ENCODE peak calls at places on chromosomes 6 and 20, in four cellular contexts. One of them, this sample, is unnamed.

GRCh38 chr20:10735195-10735949 is 61.6 kb upstream of the JAG1 start:
- DNase-seq in upper lobe of right lung: no peak
- DNase-seq in A549: no peak
- DNase-seq in progenitor cell of endocrine pancreas: no peak
- DNase-seq in this sample: no peak

GRCh38 chr20:61419010-61419409 is 166.9 kb downstream of the CDH4 start:
- DNase-seq in upper lobe of right lung: no peak
- DNase-seq in A549: no peak
- DNase-seq in progenitor cell of endocrine pancreas: no peak
- DNase-seq in this sample: no peak

GRCh38 chr6:134508862-134509498 is 191.1 kb upstream of the SGK1 start:
- DNase-seq in upper lobe of right lung: no peak
- DNase-seq in A549: no peak
- DNase-seq in progenitor cell of endocrine pancreas: no peak
- DNase-seq in this sample: no peak

GRCh38 chr6:80771941-80772340 is 665.5 kb downstream of the BCKDHB start:
- DNase-seq in upper lobe of right lung: no peak
- DNase-seq in A549: no peak
- DNase-seq in progenitor cell of endocrine pancreas: peak; percentile 31
- DNase-seq in this sample: no peak

GRCh38 chr6:42901538-42901957 is 14.3 kb upstream of the PTCRA start:
- DNase-seq in upper lobe of right lung: peak; percentile 80
- DNase-seq in A549: peak; percentile 41
- DNase-seq in progenitor cell of endocrine pancreas: peak; percentile 66
- DNase-seq in this sample: no peak

GRCh38 chr20:58840816-58841538 is 9.7 kb downstream of the GNAS-AS1 start:
- DNase-seq in upper lobe of right lung: no peak
- DNase-seq in A549: no peak
- DNase-seq in progenitor cell of endocrine pancreas: no peak
- DNase-seq in this sample: no peak

GRCh38 chr20:3788685-3789155 is 2.2 kb upstream of the CENPB start:
- DNase-seq in upper lobe of right lung: no peak
- DNase-seq in A549: no peak
- DNase-seq in progenitor cell of endocrine pancreas: no peak
- DNase-seq in this sample: no peak

GRCh38 chr6:118812972-118813371 is 81.0 kb upstream of the ASF1A start:
- DNase-seq in upper lobe of right lung: no peak
- DNase-seq in A549: no peak
- DNase-seq in progenitor cell of endocrine pancreas: no peak
- DNase-seq in this sample: no peak

GRCh38 chr6:47621838-47622449 is 76.4 kb upstream of the ADGRF4 start:
- DNase-seq in upper lobe of right lung: no peak
- DNase-seq in A549: no peak
- DNase-seq in progenitor cell of endocrine pancreas: no peak
- DNase-seq in this sample: no peak

GRCh38 chr6:146315321-146316254 is 228.0 kb upstream of the RAB32 start:
- DNase-seq in upper lobe of right lung: no peak
- DNase-seq in A549: no peak
- DNase-seq in progenitor cell of endocrine pancreas: no peak
- DNase-seq in this sample: no peak

GRCh38 chr20:31605902-31606677 is 1.0 kb downstream of the ID1 start:
- DNase-seq in upper lobe of right lung: peak; percentile 70
- DNase-seq in A549: no peak
- DNase-seq in progenitor cell of endocrine pancreas: peak; percentile 46
- DNase-seq in this sample: no peak

GRCh38 chr6:36897629-36898028 is 11.9 kb downstream of the C6orf89 start:
- DNase-seq in upper lobe of right lung: no peak
- DNase-seq in A549: no peak
- DNase-seq in progenitor cell of endocrine pancreas: no peak
- DNase-seq in this sample: no peak

GRCh38 chr20:59518881-59519706 is 85.2 kb upstream of the PHACTR3 start:
- DNase-seq in upper lobe of right lung: no peak
- DNase-seq in A549: peak; percentile 84
- DNase-seq in progenitor cell of endocrine pancreas: no peak
- DNase-seq in this sample: no peak

GRCh38 chr6:160032538-160032937 is 63.7 kb downstream of the IGF2R start:
- DNase-seq in upper lobe of right lung: no peak
- DNase-seq in A549: no peak
- DNase-seq in progenitor cell of endocrine pancreas: no peak
- DNase-seq in this sample: no peak

GRCh38 chr20:33650753-33651561 is 11.2 kb upstream of the C20orf144 start:
- DNase-seq in upper lobe of right lung: no peak
- DNase-seq in A549: no peak
- DNase-seq in progenitor cell of endocrine pancreas: no peak
- DNase-seq in this sample: no peak

GRCh38 chr6:74674377-74674776 is 531.5 kb downstream of the COL12A1 start:
- DNase-seq in upper lobe of right lung: no peak
- DNase-seq in A549: no peak
- DNase-seq in progenitor cell of endocrine pancreas: no peak
- DNase-seq in this sample: no peak

GRCh38 chr20:38962898-38963484 is 847 bp downstream of the DHX35 start:
- DNase-seq in upper lobe of right lung: no peak
- DNase-seq in A549: no peak
- DNase-seq in progenitor cell of endocrine pancreas: no peak
- DNase-seq in this sample: no peak

GRCh38 chr6:139290787-139291294 is 957 bp downstream of the TXLNB start:
- DNase-seq in upper lobe of right lung: no peak
- DNase-seq in A549: no peak
- DNase-seq in progenitor cell of endocrine pancreas: no peak
- DNase-seq in this sample: no peak

GRCh38 chr6:130178692-130179091 is 44.1 kb downstream of the SAMD3 start:
- DNase-seq in upper lobe of right lung: no peak
- DNase-seq in A549: peak; percentile 5
- DNase-seq in progenitor cell of endocrine pancreas: no peak
- DNase-seq in this sample: no peak

GRCh38 chr6:35599761-35600658 is 87.3 kb upstream of the TULP1 start:
- DNase-seq in upper lobe of right lung: no peak
- DNase-seq in A549: no peak
- DNase-seq in progenitor cell of endocrine pancreas: no peak
- DNase-seq in this sample: no peak

GRCh38 chr6:40778186-40778585 is 191.0 kb upstream of the LRFN2 start:
- DNase-seq in upper lobe of right lung: no peak
- DNase-seq in A549: no peak
- DNase-seq in progenitor cell of endocrine pancreas: no peak
- DNase-seq in this sample: no peak

GRCh38 chr6:163897030-163897429 is 482.5 kb downstream of the QKI start:
- DNase-seq in upper lobe of right lung: no peak
- DNase-seq in A549: no peak
- DNase-seq in progenitor cell of endocrine pancreas: no peak
- DNase-seq in this sample: no peak

GRCh38 chr6:163897669-163898068 is 483.2 kb downstream of the QKI start:
- DNase-seq in upper lobe of right lung: no peak
- DNase-seq in A549: no peak
- DNase-seq in progenitor cell of endocrine pancreas: no peak
- DNase-seq in this sample: no peak

GRCh38 chr6:163890100-163890499 is 475.6 kb downstream of the QKI start:
- DNase-seq in upper lobe of right lung: no peak
- DNase-seq in A549: no peak
- DNase-seq in progenitor cell of endocrine pancreas: no peak
- DNase-seq in this sample: no peak

GRCh38 chr6:163892814-163893561 is 478.5 kb downstream of the QKI start:
- DNase-seq in upper lobe of right lung: no peak
- DNase-seq in A549: no peak
- DNase-seq in progenitor cell of endocrine pancreas: no peak
- DNase-seq in this sample: no peak

DNA sequence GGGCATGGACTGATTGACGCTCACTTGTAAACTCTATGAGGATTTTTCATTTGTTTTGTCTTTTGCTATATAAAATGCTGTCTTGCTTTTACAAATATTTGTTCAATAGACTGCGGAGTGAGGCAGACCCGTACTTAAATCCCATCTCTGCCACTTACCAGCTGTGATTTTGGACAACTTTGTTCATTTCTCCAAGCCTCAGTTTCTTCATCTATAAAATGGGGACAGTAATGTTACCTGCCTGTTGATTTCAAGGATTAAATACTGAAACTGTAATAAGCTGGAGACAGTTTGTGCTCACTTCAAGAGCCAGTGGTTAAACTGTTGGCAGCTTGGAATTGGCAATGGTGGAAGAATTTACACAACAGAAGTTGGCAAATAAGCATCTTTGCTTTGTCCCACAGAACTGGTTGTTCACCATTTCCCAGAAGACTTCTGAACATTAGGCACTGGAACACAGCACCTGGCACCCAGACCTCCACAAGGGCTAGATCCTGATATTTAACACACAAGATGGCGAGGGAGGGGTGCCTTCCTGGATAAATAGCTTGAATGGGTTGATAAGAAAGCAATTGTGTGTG is 479.2 kb downstream of the QKI start:
- DNase-seq in upper lobe of right lung: no peak
- DNase-seq in A549: no peak
- DNase-seq in progenitor cell of endocrine pancreas: no peak
- DNase-seq in this sample: no peak
- TF ChIP-seq CTCF in upper lobe of right lung: no peak
- TF ChIP-seq CTCF in A549: no peak
- TF ChIP-seq CTCF in progenitor cell of endocrine pancreas: no peak
- TF ChIP-seq CTCF in this sample: no peak

GRCh38 chr6:90611543-90611864 is 24.6 kb upstream of the MAP3K7 start:
- DNase-seq in upper lobe of right lung: no peak
- DNase-seq in A549: no peak
- DNase-seq in progenitor cell of endocrine pancreas: no peak
- DNase-seq in this sample: no peak
- TF ChIP-seq CTCF in upper lobe of right lung: no peak
- TF ChIP-seq CTCF in A549: no peak
- TF ChIP-seq CTCF in progenitor cell of endocrine pancreas: no peak
- TF ChIP-seq CTCF in this sample: peak; percentile 64

DNA sequence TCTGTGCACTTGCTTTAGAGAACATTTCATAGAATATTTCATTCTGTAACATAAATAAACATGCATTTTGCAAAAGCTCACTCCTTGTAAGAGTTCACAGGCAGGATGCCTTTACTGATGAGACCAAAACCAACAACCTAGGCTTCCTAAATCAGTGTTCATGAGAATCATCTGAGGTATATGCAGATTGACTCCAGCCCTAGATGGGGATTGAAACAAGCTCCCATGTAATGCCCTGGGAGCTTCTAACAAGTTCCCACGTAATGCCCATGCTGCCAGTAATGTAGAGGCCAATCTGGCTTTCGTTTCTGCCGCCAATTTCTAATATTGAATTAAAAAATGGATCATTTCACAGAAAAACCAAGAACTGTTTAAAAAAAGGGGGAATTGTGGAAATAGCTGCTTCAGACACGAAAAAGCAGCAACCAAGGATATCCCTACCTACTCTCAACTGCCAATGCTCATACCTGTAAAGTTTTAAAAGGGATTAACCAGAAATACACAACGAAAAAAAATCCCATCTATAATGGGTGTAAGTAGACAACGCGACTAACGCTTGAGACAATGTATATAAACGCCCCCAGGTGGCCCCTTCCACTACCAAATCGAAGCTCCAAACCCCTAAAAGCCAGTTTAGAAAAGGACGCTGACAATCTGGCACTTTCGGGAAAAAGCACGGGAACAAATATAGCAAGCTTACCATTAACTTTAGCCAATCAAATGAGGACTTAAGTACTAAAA is 94.7 kb upstream of the BTN3A2 start:
- DNase-seq in upper lobe of right lung: no peak
- DNase-seq in A549: no peak
- DNase-seq in progenitor cell of endocrine pancreas: no peak
- DNase-seq in this sample: no peak
- TF ChIP-seq CTCF in upper lobe of right lung: no peak
- TF ChIP-seq CTCF in A549: no peak
- TF ChIP-seq CTCF in progenitor cell of endocrine pancreas: no peak
- TF ChIP-seq CTCF in this sample: peak; percentile 13

GRCh38 chr20:20594171-20594530 is 118.3 kb downstream of the RALGAPA2 start:
- DNase-seq in upper lobe of right lung: no peak
- DNase-seq in A549: peak; percentile 27
- DNase-seq in progenitor cell of endocrine pancreas: no peak
- DNase-seq in this sample: no peak
- TF ChIP-seq CTCF in upper lobe of right lung: no peak
- TF ChIP-seq CTCF in A549: peak; percentile 35
- TF ChIP-seq CTCF in progenitor cell of endocrine pancreas: peak; percentile 28
- TF ChIP-seq CTCF in this sample: peak; percentile 50

DNA sequence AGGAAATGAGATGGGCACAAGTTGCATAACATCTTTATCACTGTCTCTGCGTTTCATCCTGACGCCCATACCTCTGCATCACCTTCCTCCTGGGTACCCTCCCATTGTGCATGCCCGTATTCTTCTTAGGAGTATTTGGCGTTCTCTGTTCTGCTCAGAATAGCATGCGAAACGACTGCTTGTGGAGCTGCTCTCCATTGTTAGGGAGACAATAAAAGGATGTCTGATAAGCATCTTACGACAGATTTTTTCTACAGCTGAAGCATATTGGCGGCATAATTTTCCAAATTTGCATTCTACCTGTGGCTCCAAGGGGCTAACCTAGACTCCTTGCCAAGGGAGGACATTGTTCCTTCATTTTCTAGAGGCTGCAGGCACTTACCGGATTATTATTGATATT is 118.6 kb downstream of the EDN1 start:
- DNase-seq in upper lobe of right lung: no peak
- DNase-seq in A549: no peak
- DNase-seq in progenitor cell of endocrine pancreas: no peak
- DNase-seq in this sample: no peak
- TF ChIP-seq CTCF in upper lobe of right lung: no peak
- TF ChIP-seq CTCF in A549: no peak
- TF ChIP-seq CTCF in progenitor cell of endocrine pancreas: no peak
- TF ChIP-seq CTCF in this sample: no peak

This sample was measured in type B pancreatic cell.